ENCODE peak calls at places on chromosomes 2 and 18, in five cellular contexts. P, Z, Q, U and E are unnamed samples.
A peak's percentile ranks its signal among the peaks of the same experiment; 100 is the strongest.

GRCh38 chr2:55146266-55146665 is 85.8 kb downstream of the CLHC1 start:
- DNase-seq in Z (no peak), U (no peak), Q (no peak), P (no peak), E (no peak)

GRCh38 chr18:22504665-22505064 is 87.0 kb upstream of the CTAGE1 start:
- DNase-seq in Z (no peak), P (peak; percentile 88), U (no peak), Q (peak; percentile 68), E (no peak)

GRCh38 chr2:130336877-130337734 is 5.6 kb upstream of the IMP4 start:
- DNase-seq in Z (peak; percentile 81), P (peak; percentile 88), U (peak; percentile 96), Q (peak; percentile 77), E (peak; percentile 95)

GRCh38 chr2:104862061-104862941 is 8.4 kb downstream of the POU3F3 start:
- DNase-seq in Q (no peak), Z (peak; percentile 9), P (no peak), U (peak; percentile 85), E (no peak)

GRCh38 chr2:63249146-63249545 is 198.5 kb downstream of the OTX1 start:
- DNase-seq in Q (no peak), P (no peak), Z (no peak), U (no peak), E (peak; percentile 2)

GRCh38 chr2:234949762-234950434 is 1.9 kb upstream of the SH3BP4 start:
- DNase-seq in U (no peak), Q (peak; percentile 100), Z (peak; percentile 70), P (peak; percentile 100), E (no peak)

GRCh38 chr2:133884739-133885381 is 316.6 kb upstream of the NCKAP5 start:
- DNase-seq in U (peak; percentile 30), P (no peak), Z (peak; percentile 4), Q (peak; percentile 51), E (no peak)

GRCh38 chr18:48875942-48876511 is 74.7 kb downstream of the SMAD7 start:
- DNase-seq in U (no peak), Z (no peak), P (peak; percentile 46), Q (no peak), E (no peak)

GRCh38 chr18:49976810-49977209 is 163.5 kb upstream of the ACAA2 start:
- DNase-seq in U (no peak), Q (no peak), Z (no peak), P (no peak), E (no peak)

GRCh38 chr18:25825066-25825465 is 265.3 kb downstream of the SS18 start:
- DNase-seq in Z (no peak), U (no peak), P (peak; percentile 52), Q (no peak), E (no peak)

GRCh38 chr18:26656944-26657536 is 108.7 kb upstream of the KCTD1 start:
- DNase-seq in U (peak; percentile 82), Z (peak; percentile 59), Q (peak; percentile 36), P (peak; percentile 67), E (peak; percentile 54)

GRCh38 chr2:108982259-108982679 is 6.8 kb downstream of the EDAR start:
- DNase-seq in P (peak; percentile 33), U (no peak), Z (no peak), Q (no peak), E (no peak)

GRCh38 chr2:191806396-191806795 is 40.5 kb downstream of the CAVIN2 start:
- DNase-seq in Q (peak; percentile 17), U (no peak), Z (no peak), P (no peak), E (no peak)

GRCh38 chr2:193251909-193252308 is 1057.2 kb upstream of the TMEFF2 start:
- DNase-seq in P (no peak), Z (no peak), U (no peak), Q (no peak), E (no peak)

GRCh38 chr2:39728941-39729351 is 50.1 kb downstream of the THUMPD2 start:
- DNase-seq in P (peak; percentile 45), Z (no peak), Q (peak; percentile 35), U (peak; percentile 69), E (no peak)

GRCh38 chr2:102736174-102736606 is 25.6 kb upstream of the TMEM182 start:
- DNase-seq in Q (peak; percentile 20), P (peak; percentile 55), Z (no peak), U (no peak), E (peak; percentile 5)

GRCh38 chr2:158965731-158966130 is 2.7 kb upstream of the TANC1 start:
- DNase-seq in Q (no peak), U (no peak), P (peak; percentile 67), Z (no peak), E (no peak)

GRCh38 chr18:3597159-3597977 is 147.4 kb downstream of the TGIF1 start:
- DNase-seq in Q (peak; percentile 22), P (peak; percentile 29), U (no peak), Z (no peak), E (no peak)

GRCh38 chr18:3595282-3596273 is 145.6 kb downstream of the TGIF1 start:
- DNase-seq in Q (peak; percentile 98), P (peak; percentile 99), U (no peak), Z (peak; percentile 78), E (no peak)

GRCh38 chr18:3599861-3600260 is 149.9 kb downstream of the TGIF1 start:
- DNase-seq in P (no peak), U (no peak), Z (no peak), Q (no peak), E (no peak)

GRCh38 chr18:3596324-3597158 is 146.6 kb downstream of the TGIF1 start:
- DNase-seq in U (no peak), Q (peak; percentile 58), P (peak; percentile 48), Z (peak; percentile 38), E (no peak)

GRCh38 chr18:3599235-3599634 is 149.3 kb downstream of the TGIF1 start:
- DNase-seq in Q (no peak), P (no peak), Z (no peak), U (no peak), E (no peak)
- H3K4ac ChIP-seq in Q (no peak overlapping the region), P (no peak overlapping the region), Z (no peak overlapping the region), U (no peak overlapping the region), E (no peak overlapping the region)

DNA sequence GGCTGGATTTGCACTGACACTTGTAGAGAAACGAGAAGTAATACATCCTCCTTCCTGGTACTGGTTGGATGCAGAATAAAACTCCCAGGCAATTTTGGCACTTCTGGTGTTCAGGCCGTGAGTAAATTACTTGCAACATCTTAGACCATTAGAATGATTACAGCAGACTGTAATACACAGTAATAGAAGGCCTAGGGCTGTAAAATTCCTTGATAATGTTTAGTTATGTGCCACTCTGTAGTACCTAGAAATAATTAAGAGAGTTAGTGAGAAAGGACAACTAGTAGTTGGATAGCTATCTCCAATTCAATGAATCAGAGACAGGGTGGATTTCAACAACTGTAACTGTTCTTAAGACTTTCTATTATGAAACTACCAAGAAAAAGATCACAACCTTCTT is 356.3 kb upstream of the SETBP1 start:
- DNase-seq in Z (no peak), U (no peak), Q (no peak), P (no peak), E (no peak)
- H4K91ac ChIP-seq in Z (no peak overlapping the region), U (no peak overlapping the region), Q (no peak overlapping the region), P (no peak overlapping the region), E (no peak overlapping the region)

DNA sequence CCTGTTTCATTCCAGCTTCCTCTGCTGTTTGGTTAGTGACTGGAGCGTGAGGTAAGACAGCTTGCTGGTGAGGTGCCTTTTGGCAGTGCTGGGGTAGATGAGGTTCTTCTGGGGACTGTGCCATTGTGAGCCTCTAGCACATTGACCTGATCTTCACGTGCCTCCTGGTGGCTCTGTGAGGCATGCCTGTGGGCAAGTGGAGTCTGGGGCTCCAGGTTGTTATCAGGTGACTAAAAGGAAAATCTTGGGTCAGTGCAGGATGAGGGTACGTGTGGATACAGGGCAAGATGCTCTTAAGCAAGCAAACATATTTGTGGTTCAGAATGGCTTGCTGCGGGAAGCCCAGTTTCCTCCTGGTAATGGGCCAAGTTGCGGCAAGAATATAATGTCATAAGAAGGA is 75.4 kb downstream of the FHOD3 start:
- DNase-seq in Q (peak; percentile 85), U (no peak), Z (peak; percentile 90), P (peak; percentile 1), E (no peak)
- H3K36me3 ChIP-seq in Q (no peaks in the 10 kb centered on the region), U (no peaks in the 10 kb centered on the region), Z (peaks cover 7% of the 10 kb centered on the region), P (peaks cover 7% of the 10 kb centered on the region), E (peaks cover 34% of the 10 kb centered on the region)

DNA sequence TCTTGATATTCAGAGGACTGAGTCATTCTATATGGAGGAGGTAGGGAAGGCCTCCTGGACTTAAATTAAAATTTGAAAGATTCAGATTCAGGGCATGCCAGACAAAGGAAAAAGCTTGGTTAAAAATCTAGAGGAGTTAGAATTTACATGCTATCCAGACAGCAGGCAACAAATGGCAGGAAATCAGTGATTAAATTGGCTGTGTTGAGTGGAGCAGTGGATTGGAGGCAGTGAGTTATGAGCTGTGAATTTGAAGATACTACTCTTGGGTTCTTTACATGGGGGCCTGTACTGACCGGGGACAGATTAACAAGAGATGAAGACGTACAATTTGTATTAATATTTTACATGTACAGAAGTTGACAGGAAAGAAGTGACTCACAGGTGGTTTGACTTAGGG is 53.7 kb upstream of the NRXN1 start:
- DNase-seq in P (peak; percentile 11), Z (no peak), Q (no peak), U (no peak), E (no peak)
- H3K4ac ChIP-seq in P (no peak overlapping the region), Z (no peak overlapping the region), Q (no peak overlapping the region), U (no peak overlapping the region), E (no peak overlapping the region)

DNA sequence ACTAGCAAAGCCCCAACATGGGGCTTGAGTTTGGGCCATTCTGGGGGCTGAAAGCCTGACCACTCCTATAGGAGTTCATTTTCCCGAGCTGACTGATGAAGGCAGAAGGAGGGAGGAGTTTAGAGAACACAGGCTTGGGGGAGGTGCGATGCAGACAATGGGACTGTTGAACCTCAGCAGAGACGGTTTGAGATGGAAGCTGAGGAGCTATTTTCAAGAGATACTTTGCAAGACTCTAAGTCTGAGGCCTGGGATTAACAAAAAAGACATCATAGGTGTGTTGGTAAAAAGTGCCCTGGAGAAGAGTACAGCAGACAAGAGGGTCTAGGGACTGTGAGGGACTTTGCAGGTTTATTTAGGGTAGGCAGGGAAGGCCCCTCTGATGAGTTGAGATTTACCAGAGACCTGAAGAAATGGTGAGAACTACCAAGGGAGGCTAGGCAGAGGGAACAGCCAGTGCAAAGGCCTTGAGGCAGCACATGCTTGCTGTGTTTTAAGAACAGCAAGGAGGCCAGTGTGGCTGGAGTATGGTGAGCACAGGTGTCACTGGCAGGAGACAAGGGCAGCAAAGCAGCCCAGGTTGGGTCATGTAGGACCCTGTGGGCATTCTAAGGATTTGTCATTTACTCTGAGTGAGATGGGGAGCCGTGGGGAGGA is 31.6 kb downstream of the PCBP1 start:
- DNase-seq in Z (no peak), U (no peak), P (no peak), Q (no peak), E (no peak)
- H4K91ac ChIP-seq in Z (peak overlapping the region; percentile 11), U (peak overlapping the region; percentile 99), P (peak overlapping the region; percentile 1), Q (no peak overlapping the region), E (peak overlapping the region; percentile 47)